ENCODE peak calls at places on chromosomes 16 and 17, in nine cellular contexts. X, D, A, O, Z, W, P, M and Q are unnamed samples.

GRCh38 chr16:82627811-82628339 is 1.1 kb downstream of the CDH13 start:
- DNase-seq in M (no peak), A (no peak), Z (no peak), W (peak; percentile 33), O (no peak), P (peak; percentile 68), X (peak; percentile 55), D (peak; percentile 41), Q (no peak)

GRCh38 chr17:29579866-29580771 is 9.3 kb downstream of the GIT1 start:
- DNase-seq in Z (peak; percentile 91), W (peak; percentile 81), X (peak; percentile 78), P (peak; percentile 89), D (peak; percentile 89), O (peak; percentile 88), M (no peak), A (peak; percentile 89), Q (peak; percentile 88)

GRCh38 chr17:50904522-50905459 is 38.6 kb upstream of the TOB1 start:
- DNase-seq in O (peak; percentile 67), P (peak; percentile 50), W (no peak), D (peak; percentile 61), A (peak; percentile 89), Z (no peak), X (no peak), M (no peak), Q (no peak)

GRCh38 chr17:4188076-4188475 is 45.1 kb downstream of the CYB5D2 start:
- DNase-seq in W (no peak), M (no peak), X (no peak), A (no peak), D (no peak), P (no peak), O (no peak), Z (no peak), Q (no peak)

GRCh38 chr16:23424292-23424958 is 28.6 kb downstream of the COG7 start:
- DNase-seq in W (no peak), X (no peak), A (peak; percentile 15), P (no peak), Z (peak; percentile 90), O (peak; percentile 82), D (no peak), M (no peak), Q (no peak)

GRCh38 chr16:80142940-80143339 is 397.9 kb upstream of the DYNLRB2 start:
- DNase-seq in P (no peak), O (no peak), D (no peak), A (no peak), X (no peak), Z (no peak), W (no peak), M (no peak), Q (no peak)

GRCh38 chr17:46818319-46818928 is at the start of gene WNT3:
- DNase-seq in W (no peak), A (no peak), D (no peak), P (peak; percentile 82), X (peak; percentile 36), O (no peak), M (no peak), Z (no peak), Q (no peak)

GRCh38 chr16:47037396-47037745 is 63.9 kb upstream of the DNAJA2 start:
- DNase-seq in Z (peak; percentile 32), D (no peak), M (no peak), A (peak; percentile 7), X (peak; percentile 18), W (peak; percentile 20), O (peak; percentile 32), P (peak; percentile 48), Q (no peak)

GRCh38 chr17:44216674-44217073 is 2.8 kb downstream of the UBTF start:
- DNase-seq in O (no peak), P (no peak), X (no peak), M (no peak), D (no peak), W (no peak), A (no peak), Z (no peak), Q (no peak)

GRCh38 chr17:78667741-78668640 is 90.8 kb upstream of the DNAH17 start:
- DNase-seq in A (no peak), M (no peak), X (no peak), D (no peak), W (no peak), Z (no peak), P (no peak), O (no peak), Q (no peak)

GRCh38 chr17:45708707-45709290 is 75.3 kb upstream of the CRHR1 start:
- DNase-seq in P (no peak), O (no peak), W (no peak), D (no peak), A (no peak), Z (no peak), M (no peak), X (no peak), Q (no peak)

GRCh38 chr16:77877712-77878111 is 89.3 kb downstream of the VAT1L start:
- DNase-seq in M (no peak), D (no peak), W (no peak), Z (peak; percentile 14), O (no peak), A (no peak), P (no peak), X (no peak), Q (no peak)

GRCh38 chr17:2309338-2310143 is 5.8 kb downstream of the SRR start:
- DNase-seq in X (no peak), O (no peak), W (no peak), Z (no peak), D (no peak), M (no peak), P (no peak), A (peak; percentile 75), Q (no peak)

GRCh38 chr17:14303343-14304221 is 2.7 kb downstream of the HS3ST3B1 start:
- DNase-seq in X (peak; percentile 54), M (no peak), P (peak; percentile 62), W (no peak), O (no peak), Z (no peak), D (no peak), A (no peak), Q (no peak)

GRCh38 chr16:50547340-50547865 is 793 bp upstream of the NKD1 start:
- DNase-seq in A (peak; percentile 72), Z (peak; percentile 38), W (no peak), D (peak; percentile 44), P (peak; percentile 77), M (no peak), X (peak; percentile 46), O (peak; percentile 57), Q (no peak)

GRCh38 chr17:32494621-32495346 is 8.0 kb downstream of the CDK5R1 start:
- DNase-seq in Z (no peak), X (no peak), P (no peak), D (no peak), M (no peak), A (no peak), O (no peak), W (no peak), Q (no peak)

DNA sequence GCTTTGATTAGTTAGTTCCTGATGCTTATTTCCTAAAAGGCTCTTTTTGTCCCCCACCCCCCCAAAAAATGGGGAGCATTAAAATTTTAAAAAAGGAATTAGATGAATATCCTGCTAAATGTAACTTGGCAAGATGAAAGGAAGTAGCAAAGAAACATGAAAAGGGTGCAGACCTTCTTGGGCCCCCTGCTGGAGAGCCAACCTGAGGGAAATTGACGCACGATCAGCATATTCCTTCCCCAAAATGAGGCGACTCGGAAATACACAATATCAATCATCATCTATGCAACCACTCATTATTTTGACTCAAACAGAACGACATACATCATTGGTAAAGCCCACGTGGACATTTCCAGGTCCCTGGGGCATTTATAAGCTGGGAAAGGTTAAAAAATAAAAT is 59.7 kb downstream of the GRIN2A start:
- DNase-seq in D (no peak), A (no peak), W (no peak), P (peak; percentile 16), M (no peak), X (peak; percentile 16), Z (peak; percentile 14), O (no peak), Q (no peak)
- TF ChIP-seq CTCF in D (peak; percentile 24), A (peak; percentile 38), W (peak; percentile 15), P (peak; percentile 49), M (peak; percentile 77), X (no peak), Z (peak; percentile 28), O (no peak), Q (peak; percentile 32)

GRCh38 chr17:6541886-6542285 is 14.5 kb downstream of the PITPNM3 start:
- DNase-seq in A (no peak), X (no peak), O (no peak), D (no peak), P (no peak), W (no peak), M (no peak), Z (no peak), Q (no peak)
- H3K27ac ChIP-seq in A (no peak overlapping the region), X (no peak overlapping the region), O (no peak overlapping the region), D (no peak overlapping the region), P (no peak overlapping the region), W (no peak overlapping the region), M (no peak overlapping the region), Z (no peak overlapping the region), Q (no peak overlapping the region)

GRCh38 chr17:34572483-34572882 is 6.9 kb upstream of the TMEM132E start:
- DNase-seq in D (no peak), Z (no peak), X (no peak), W (no peak), P (no peak), O (no peak), M (no peak), A (no peak), Q (no peak)

GRCh38 chr17:34569591-34569990 is 9.8 kb upstream of the TMEM132E start:
- DNase-seq in O (no peak), W (no peak), D (no peak), M (no peak), Z (no peak), P (no peak), X (no peak), A (no peak), Q (no peak)

GRCh38 chr17:34571428-34572130 is 7.8 kb upstream of the TMEM132E start:
- DNase-seq in P (no peak), M (no peak), D (no peak), X (no peak), Z (no peak), O (no peak), A (no peak), W (no peak), Q (no peak)

GRCh38 chr17:34568953-34569352 is 10.4 kb upstream of the TMEM132E start:
- DNase-seq in P (no peak), D (no peak), Z (no peak), M (no peak), W (no peak), A (no peak), O (no peak), X (no peak), Q (no peak)

GRCh38 chr17:34570491-34570890 is 8.9 kb upstream of the TMEM132E start:
- DNase-seq in P (no peak), M (no peak), D (no peak), O (no peak), W (no peak), X (no peak), Z (no peak), A (no peak), Q (no peak)
- TF ChIP-seq CTCF in P (no peak), M (no peak), D (no peak), O (no peak), W (no peak), X (no peak), Z (no peak), A (no peak), Q (no peak)

DNA sequence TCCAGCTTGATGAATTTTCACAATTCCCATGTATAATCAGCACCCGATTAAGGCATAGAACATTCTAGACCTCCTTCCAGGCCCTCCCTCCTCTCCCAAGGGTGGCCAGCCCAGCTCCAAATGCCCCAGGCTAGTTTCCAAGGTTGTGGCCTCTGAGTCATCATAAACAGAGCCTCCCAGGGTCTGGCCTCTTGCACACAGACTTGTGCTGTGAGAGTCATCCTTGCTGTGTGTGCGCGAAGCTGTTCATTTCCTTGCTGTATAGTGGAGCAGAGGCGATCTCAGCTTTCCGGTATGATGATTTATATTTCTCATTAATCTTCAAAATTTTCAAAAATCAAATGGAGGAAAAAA is 20.5 kb upstream of the JPH3 start:
- DNase-seq in X (no peak), M (peak; percentile 80), D (peak; percentile 95), A (peak; percentile 67), W (peak; percentile 78), P (no peak), Z (peak; percentile 90), O (peak; percentile 65), Q (peak; percentile 92)
- H3K27ac ChIP-seq in X (no peak overlapping the region), M (peak overlapping the region; percentile 69), D (peak overlapping the region; percentile 98), A (peak overlapping the region; percentile 47), W (peak overlapping the region; percentile 82), P (no peak overlapping the region), Z (peak overlapping the region; percentile 84), O (peak overlapping the region; percentile 61), Q (peak overlapping the region; percentile 82)